ENCODE peak calls at places on chromosomes 7 and 10, in five cellular contexts. B, N, R, C and J are unnamed samples.

GRCh38 chr10:28674782-28675181 is 2.5 kb upstream of the BAMBI start:
- DNase-seq in B (no peak), N (no peak), C (no peak), R (no peak), J (no peak)

GRCh38 chr7:42978496-42978895 is 46.3 kb downstream of the MRPL32 start:
- DNase-seq in B (no peak), N (no peak), C (no peak), R (no peak), J (no peak)

GRCh38 chr7:156969972-156970420 is 20.5 kb downstream of the NOM1 start:
- DNase-seq in R (no peak), B (no peak), C (no peak), N (no peak), J (no peak)

GRCh38 chr10:132575320-132576201 is 38.0 kb downstream of the INPP5A start:
- DNase-seq in N (peak; percentile 89), B (no peak), R (no peak), C (peak; percentile 65), J (no peak)

GRCh38 chr7:41786324-41786723 is 83.4 kb upstream of the INHBA start:
- DNase-seq in R (no peak), N (no peak), C (no peak), B (no peak), J (no peak)

GRCh38 chr10:67696029-67696428 is at the start of gene CTNNA3:
- DNase-seq in C (no peak), N (no peak), R (no peak), B (no peak), J (no peak)

GRCh38 chr10:85601526-85601925 is 765.1 kb downstream of the GRID1 start:
- DNase-seq in C (no peak), N (no peak), R (no peak), B (no peak), J (no peak)

GRCh38 chr10:13758302-13758701 is 171.5 kb downstream of the PRPF18 start:
- DNase-seq in C (no peak), N (no peak), R (no peak), B (no peak), J (no peak)

GRCh38 chr7:46129831-46130230 is 208.8 kb upstream of the IGFBP3 start:
- DNase-seq in R (no peak), C (no peak), N (no peak), B (no peak), J (no peak)

GRCh38 chr10:17181751-17182150 is 19.7 kb downstream of the TRDMT1 start:
- DNase-seq in R (no peak), C (no peak), B (no peak), N (no peak), J (no peak)

GRCh38 chr7:6691103-6691502 is 15.6 kb downstream of the ZNF12 start:
- DNase-seq in B (no peak), N (no peak), C (no peak), R (no peak), J (no peak)

GRCh38 chr7:94053532-94053931 is 49.4 kb upstream of the BET1 start:
- DNase-seq in R (no peak), N (no peak), B (no peak), C (no peak), J (no peak)

GRCh38 chr10:110651044-110651958 is 7.2 kb downstream of the RBM20 start:
- DNase-seq in C (no peak), B (no peak), N (no peak), R (peak; percentile 47), J (no peak)

GRCh38 chr10:9957352-9957751 is 1060.3 kb upstream of the CELF2 start:
- DNase-seq in B (no peak), N (no peak), C (no peak), R (no peak), J (no peak)

GRCh38 chr10:21078410-21079329 is 181.6 kb upstream of the NEBL start:
- DNase-seq in B (no peak), N (no peak), R (peak; percentile 27), C (peak; percentile 47), J (no peak)

GRCh38 chr7:104848386-104848990 is 165.5 kb upstream of the KMT2E start:
- DNase-seq in R (no peak), C (peak; percentile 63), N (no peak), B (no peak), J (peak; percentile 54)

GRCh38 chr7:91288208-91288824 is 24.1 kb downstream of the FZD1 start:
- DNase-seq in N (no peak), R (peak; percentile 16), B (no peak), C (peak; percentile 32), J (no peak)

GRCh38 chr7:108134486-108134885 is 4.3 kb upstream of the LAMB4 start:
- DNase-seq in N (no peak), C (no peak), B (no peak), R (no peak), J (no peak)

GRCh38 chr7:46969303-46970130 is 612.4 kb downstream of the TNS3 start:
- DNase-seq in N (no peak), B (no peak), R (no peak), C (no peak), J (no peak)

GRCh38 chr10:15263657-15264323 is 95.3 kb upstream of the NMT2 start:
- DNase-seq in N (no peak), C (no peak), B (no peak), R (no peak), J (no peak)

GRCh38 chr7:135855836-135856235 is 107.2 kb upstream of the FAM180A start:
- DNase-seq in C (no peak), B (no peak), R (no peak), N (no peak), J (no peak)

GRCh38 chr10:130739757-130740145 is 571.8 kb downstream of the TCERG1L start:
- DNase-seq in C (no peak), B (no peak), R (no peak), N (no peak), J (no peak)

GRCh38 chr7:42234736-42235135 is 2.3 kb downstream of the GLI3 start:
- DNase-seq in B (no peak), C (no peak), N (no peak), R (no peak), J (no peak)

GRCh38 chr7:103106336-103107070 is 31.6 kb downstream of the ARMC10 start:
- DNase-seq in R (no peak), B (peak; percentile 73), C (no peak), N (no peak), J (no peak)

GRCh38 chr7:32239764-32240163 is 169.6 kb upstream of the PDE1C start:
- DNase-seq in B (no peak), R (no peak), N (no peak), C (no peak), J (no peak)

GRCh38 chr7:50153141-50153540 is 60.1 kb upstream of the ZPBP start:
- DNase-seq in N (no peak), C (no peak), R (no peak), B (no peak), J (no peak)

GRCh38 chr10:99652800-99653390 is 6.4 kb upstream of the ENTPD7 start:
- DNase-seq in B (no peak), R (no peak), N (no peak), C (no peak), J (no peak)

GRCh38 chr7:17769918-17770317 is 170.4 kb downstream of the SNX13 start:
- DNase-seq in N (no peak), B (no peak), R (peak; percentile 32), C (peak; percentile 68), J (peak; percentile 44)

GRCh38 chr7:134737561-134738353 is 41.7 kb upstream of the CALD1 start:
- DNase-seq in B (no peak), C (no peak), N (peak; percentile 36), R (no peak), J (no peak)
- H3K27ac ChIP-seq in B (no peak overlapping the region), C (peak overlapping the region; percentile 74), N (no peak overlapping the region), R (no peak overlapping the region), J (no peak overlapping the region)

DNA sequence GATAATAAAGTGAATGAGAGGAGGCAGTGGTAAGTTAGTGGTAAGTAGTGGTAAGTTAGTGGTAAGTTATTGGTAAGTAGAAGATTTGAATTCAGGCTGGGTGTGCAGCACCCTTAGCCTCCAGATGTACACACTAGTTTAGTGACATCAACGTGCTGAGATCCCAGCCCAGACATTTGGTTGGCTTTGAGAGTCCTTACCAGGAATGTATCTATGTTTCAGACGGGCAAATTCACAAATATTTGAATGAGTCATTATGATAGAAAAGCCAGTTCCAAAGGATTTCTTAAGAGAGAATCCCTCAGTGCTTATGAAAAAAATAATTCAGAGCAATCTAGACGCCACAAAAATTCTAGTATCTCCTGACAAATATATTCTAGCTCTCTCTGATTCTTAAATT is 70.0 kb downstream of the ARL4A start:
- DNase-seq in N (no peak), C (no peak), B (no peak), R (no peak), J (no peak)
- H3K27ac ChIP-seq in N (no peak overlapping the region), C (no peak overlapping the region), B (no peak overlapping the region), R (no peak overlapping the region), J (no peak overlapping the region)

DNA sequence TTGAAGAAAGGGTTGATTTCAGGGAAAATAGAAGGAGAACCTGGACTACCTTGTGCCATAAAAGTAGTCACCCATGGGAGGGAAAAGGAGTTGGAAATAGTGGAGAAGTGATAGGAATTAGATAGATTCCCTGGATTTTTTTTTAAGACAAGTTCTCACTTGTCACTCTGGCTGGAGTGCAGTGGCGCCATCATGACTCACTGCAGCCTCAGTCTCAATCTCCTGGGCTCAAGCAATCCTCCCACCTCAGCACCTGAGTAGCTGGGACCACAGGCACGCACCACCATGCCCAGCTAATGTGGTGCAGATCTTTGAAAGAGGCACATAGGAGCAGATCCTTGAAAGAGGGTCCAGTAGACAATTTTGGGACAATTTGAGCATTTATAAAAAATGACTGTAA is 9.5 kb upstream of the BLNK start:
- DNase-seq in R (no peak), B (no peak), N (no peak), C (no peak), J (no peak)
- H3K27ac ChIP-seq in R (no peak overlapping the region), B (no peak overlapping the region), N (no peak overlapping the region), C (no peak overlapping the region), J (no peak overlapping the region)

GRCh38 chr10:76881477-76882220 is 756.0 kb downstream of the KCNMA1 start:
- DNase-seq in C (no peak), N (peak; percentile 26), R (no peak), B (no peak), J (no peak)
- H3K27ac ChIP-seq in C (no peak overlapping the region), N (no peak overlapping the region), R (no peak overlapping the region), B (no peak overlapping the region), J (no peak overlapping the region)

GRCh38 chr7:112185005-112185834 is 21.0 kb downstream of the DOCK4 start:
- DNase-seq in R (no peak), C (no peak), N (no peak), B (no peak), J (peak; percentile 47)
- H3K27ac ChIP-seq in R (peak overlapping the region; percentile 67), C (no peak overlapping the region), N (no peak overlapping the region), B (no peak overlapping the region), J (peak overlapping the region; percentile 94)

DNA sequence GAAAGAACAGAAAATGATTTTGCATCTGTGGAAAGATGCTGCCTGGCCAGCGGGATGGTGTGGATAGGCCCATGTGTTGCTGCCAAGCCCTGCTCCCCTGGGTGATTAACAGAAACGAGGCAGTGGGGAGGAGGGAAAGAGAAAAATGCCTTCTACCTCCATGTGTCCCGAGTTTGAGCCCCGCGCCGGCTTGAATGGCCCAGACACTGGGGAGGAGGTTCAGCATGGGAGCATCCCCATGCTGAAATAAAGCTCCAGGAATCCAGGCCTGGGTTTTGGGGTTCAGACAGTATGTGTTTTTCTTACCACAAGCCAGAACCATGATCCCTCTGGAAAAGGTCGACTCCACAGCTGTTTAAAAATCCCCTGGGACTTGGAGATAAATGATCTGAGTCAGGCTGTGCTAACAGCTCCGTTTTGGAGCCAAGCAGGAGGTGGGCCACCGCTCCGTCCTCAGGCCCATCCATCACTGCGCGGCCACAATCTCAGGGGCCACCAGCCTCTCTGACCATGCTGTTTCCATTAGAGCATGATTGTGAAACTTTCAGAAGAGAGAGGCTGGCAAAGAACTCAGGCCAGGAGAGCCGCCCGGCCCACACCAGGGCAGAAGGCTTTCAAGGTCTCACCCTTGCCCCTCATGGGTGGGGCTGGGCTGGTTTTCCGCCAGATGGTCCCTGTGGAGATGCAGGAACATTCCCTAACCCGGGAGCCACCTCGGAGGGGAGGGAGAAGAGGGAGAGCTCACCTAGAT is 299.7 kb downstream of the ZEB1 start:
- DNase-seq in R (peak; percentile 72), B (peak; percentile 77), C (peak; percentile 55), N (no peak), J (no peak)
- H3K27ac ChIP-seq in R (peak overlapping the region; percentile 50), B (no peak overlapping the region), C (peak overlapping the region; percentile 25), N (no peak overlapping the region), J (no peak overlapping the region)